ENCODE peak calls at places on chromosomes 13 and 19, in eight cellular contexts. One of them, this sample, is unnamed.

GRCh38 chr13:98975822-98976261 is 2.0 kb downstream of the DOCK9 start:
- DNase-seq in T-helper 17 cell: no peak
- DNase-seq in NCI-H1048: no peak
- DNase-seq in MV-4-11: no peak
- DNase-seq in GDM1: no peak
- DNase-seq in amniotic stem cell: no peak
- DNase-seq in neural progenitor cell: peak; percentile 59
- DNase-seq in activated naive CD4-positive, alpha-beta T cell treated with anti-CD3 and anti-CD28 coated beads for 36 hours: no peak
- DNase-seq in this sample: peak; percentile 58

GRCh38 chr13:34000955-34001354 is 183.0 kb downstream of the RFC3 start:
- DNase-seq in T-helper 17 cell: no peak
- DNase-seq in NCI-H1048: no peak
- DNase-seq in MV-4-11: no peak
- DNase-seq in GDM1: no peak
- DNase-seq in amniotic stem cell: no peak
- DNase-seq in neural progenitor cell: no peak
- DNase-seq in activated naive CD4-positive, alpha-beta T cell treated with anti-CD3 and anti-CD28 coated beads for 36 hours: no peak
- DNase-seq in this sample: no peak

GRCh38 chr19:18058208-18059009 is 28.3 kb downstream of the IL12RB1 start:
- DNase-seq in T-helper 17 cell: peak; percentile 71
- DNase-seq in NCI-H1048: peak; percentile 52
- DNase-seq in MV-4-11: peak; percentile 71
- DNase-seq in GDM1: peak; percentile 74
- DNase-seq in amniotic stem cell: peak; percentile 44
- DNase-seq in neural progenitor cell: peak; percentile 90
- DNase-seq in activated naive CD4-positive, alpha-beta T cell treated with anti-CD3 and anti-CD28 coated beads for 36 hours: peak; percentile 86
- DNase-seq in this sample: peak; percentile 89

GRCh38 chr19:2491130-2491801 is 15.3 kb downstream of the GADD45B start:
- DNase-seq in T-helper 17 cell: no peak
- DNase-seq in NCI-H1048: no peak
- DNase-seq in MV-4-11: no peak
- DNase-seq in GDM1: no peak
- DNase-seq in amniotic stem cell: no peak
- DNase-seq in neural progenitor cell: no peak
- DNase-seq in activated naive CD4-positive, alpha-beta T cell treated with anti-CD3 and anti-CD28 coated beads for 36 hours: no peak
- DNase-seq in this sample: no peak

GRCh38 chr19:11324748-11325389 is 14.6 kb downstream of the RAB3D start:
- DNase-seq in T-helper 17 cell: no peak
- DNase-seq in NCI-H1048: no peak
- DNase-seq in MV-4-11: no peak
- DNase-seq in GDM1: no peak
- DNase-seq in amniotic stem cell: no peak
- DNase-seq in neural progenitor cell: no peak
- DNase-seq in activated naive CD4-positive, alpha-beta T cell treated with anti-CD3 and anti-CD28 coated beads for 36 hours: no peak
- DNase-seq in this sample: no peak

GRCh38 chr19:2041686-2042484 is 9.2 kb downstream of the MKNK2 start:
- DNase-seq in T-helper 17 cell: peak; percentile 100
- DNase-seq in NCI-H1048: peak; percentile 95
- DNase-seq in MV-4-11: peak; percentile 98
- DNase-seq in GDM1: peak; percentile 92
- DNase-seq in amniotic stem cell: no peak
- DNase-seq in neural progenitor cell: peak; percentile 98
- DNase-seq in activated naive CD4-positive, alpha-beta T cell treated with anti-CD3 and anti-CD28 coated beads for 36 hours: peak; percentile 99
- DNase-seq in this sample: peak; percentile 95

GRCh38 chr13:21833921-21834320 is 163.0 kb downstream of the FGF9 start:
- DNase-seq in T-helper 17 cell: no peak
- DNase-seq in NCI-H1048: no peak
- DNase-seq in MV-4-11: no peak
- DNase-seq in GDM1: no peak
- DNase-seq in amniotic stem cell: no peak
- DNase-seq in neural progenitor cell: no peak
- DNase-seq in activated naive CD4-positive, alpha-beta T cell treated with anti-CD3 and anti-CD28 coated beads for 36 hours: no peak
- DNase-seq in this sample: no peak

GRCh38 chr19:2290441-2291184 is 8.6 kb upstream of the PEAK3 start:
- DNase-seq in T-helper 17 cell: no peak
- DNase-seq in NCI-H1048: no peak
- DNase-seq in MV-4-11: no peak
- DNase-seq in GDM1: no peak
- DNase-seq in amniotic stem cell: no peak
- DNase-seq in neural progenitor cell: peak; percentile 50
- DNase-seq in activated naive CD4-positive, alpha-beta T cell treated with anti-CD3 and anti-CD28 coated beads for 36 hours: no peak
- DNase-seq in this sample: peak; percentile 66

GRCh38 chr19:56671613-56671994 is at the start of gene ZNF835:
- DNase-seq in T-helper 17 cell: peak; percentile 42
- DNase-seq in NCI-H1048: no peak
- DNase-seq in MV-4-11: no peak
- DNase-seq in GDM1: no peak
- DNase-seq in amniotic stem cell: no peak
- DNase-seq in neural progenitor cell: no peak
- DNase-seq in activated naive CD4-positive, alpha-beta T cell treated with anti-CD3 and anti-CD28 coated beads for 36 hours: peak; percentile 85
- DNase-seq in this sample: peak; percentile 97

GRCh38 chr19:23273022-23273593 is 22.9 kb upstream of the ZNF724 start:
- DNase-seq in T-helper 17 cell: no peak
- DNase-seq in NCI-H1048: no peak
- DNase-seq in MV-4-11: no peak
- DNase-seq in GDM1: no peak
- DNase-seq in amniotic stem cell: no peak
- DNase-seq in neural progenitor cell: peak; percentile 38
- DNase-seq in activated naive CD4-positive, alpha-beta T cell treated with anti-CD3 and anti-CD28 coated beads for 36 hours: no peak
- DNase-seq in this sample: no peak

GRCh38 chr13:49097374-49097773 is 121.7 kb downstream of the FNDC3A start:
- DNase-seq in T-helper 17 cell: no peak
- DNase-seq in NCI-H1048: no peak
- DNase-seq in MV-4-11: no peak
- DNase-seq in GDM1: no peak
- DNase-seq in amniotic stem cell: no peak
- DNase-seq in neural progenitor cell: no peak
- DNase-seq in activated naive CD4-positive, alpha-beta T cell treated with anti-CD3 and anti-CD28 coated beads for 36 hours: no peak
- DNase-seq in this sample: no peak

GRCh38 chr13:79810671-79811070 is 329.7 kb downstream of the NDFIP2 start:
- DNase-seq in T-helper 17 cell: no peak
- DNase-seq in NCI-H1048: no peak
- DNase-seq in MV-4-11: no peak
- DNase-seq in GDM1: no peak
- DNase-seq in amniotic stem cell: no peak
- DNase-seq in neural progenitor cell: peak; percentile 29
- DNase-seq in activated naive CD4-positive, alpha-beta T cell treated with anti-CD3 and anti-CD28 coated beads for 36 hours: no peak
- DNase-seq in this sample: peak; percentile 50

GRCh38 chr13:31556376-31556775 is 182.9 kb upstream of the RXFP2 start:
- DNase-seq in T-helper 17 cell: no peak
- DNase-seq in NCI-H1048: no peak
- DNase-seq in MV-4-11: no peak
- DNase-seq in GDM1: no peak
- DNase-seq in amniotic stem cell: peak; percentile 45
- DNase-seq in neural progenitor cell: no peak
- DNase-seq in activated naive CD4-positive, alpha-beta T cell treated with anti-CD3 and anti-CD28 coated beads for 36 hours: no peak
- DNase-seq in this sample: no peak

GRCh38 chr19:38134538-38135149 is 89.4 kb downstream of the DPF1 start:
- DNase-seq in T-helper 17 cell: no peak
- DNase-seq in NCI-H1048: no peak
- DNase-seq in MV-4-11: peak; percentile 28
- DNase-seq in GDM1: no peak
- DNase-seq in amniotic stem cell: no peak
- DNase-seq in neural progenitor cell: peak; percentile 78
- DNase-seq in activated naive CD4-positive, alpha-beta T cell treated with anti-CD3 and anti-CD28 coated beads for 36 hours: peak; percentile 54
- DNase-seq in this sample: peak; percentile 78

GRCh38 chr13:49936943-49937273 is 768 bp upstream of the SPRYD7 start:
- DNase-seq in T-helper 17 cell: no peak
- DNase-seq in NCI-H1048: no peak
- DNase-seq in MV-4-11: no peak
- DNase-seq in GDM1: no peak
- DNase-seq in amniotic stem cell: no peak
- DNase-seq in neural progenitor cell: peak; percentile 54
- DNase-seq in activated naive CD4-positive, alpha-beta T cell treated with anti-CD3 and anti-CD28 coated beads for 36 hours: no peak
- DNase-seq in this sample: no peak

GRCh38 chr13:50908371-50908770 is 1.2 kb upstream of the RNASEH2B start:
- DNase-seq in T-helper 17 cell: no peak
- DNase-seq in NCI-H1048: no peak
- DNase-seq in MV-4-11: peak; percentile 27
- DNase-seq in GDM1: no peak
- DNase-seq in amniotic stem cell: no peak
- DNase-seq in neural progenitor cell: no peak
- DNase-seq in activated naive CD4-positive, alpha-beta T cell treated with anti-CD3 and anti-CD28 coated beads for 36 hours: no peak
- DNase-seq in this sample: no peak

GRCh38 chr19:45640849-45641273 is 1.7 kb upstream of the EML2 start:
- DNase-seq in T-helper 17 cell: no peak
- DNase-seq in NCI-H1048: no peak
- DNase-seq in MV-4-11: no peak
- DNase-seq in GDM1: no peak
- DNase-seq in amniotic stem cell: no peak
- DNase-seq in neural progenitor cell: peak; percentile 58
- DNase-seq in activated naive CD4-positive, alpha-beta T cell treated with anti-CD3 and anti-CD28 coated beads for 36 hours: peak; percentile 72
- DNase-seq in this sample: peak; percentile 89

GRCh38 chr19:48617146-48617937 is 1.6 kb downstream of the RPL18 start:
- DNase-seq in T-helper 17 cell: no peak
- DNase-seq in NCI-H1048: no peak
- DNase-seq in MV-4-11: no peak
- DNase-seq in GDM1: no peak
- DNase-seq in amniotic stem cell: no peak
- DNase-seq in neural progenitor cell: no peak
- DNase-seq in activated naive CD4-positive, alpha-beta T cell treated with anti-CD3 and anti-CD28 coated beads for 36 hours: no peak
- DNase-seq in this sample: peak; percentile 39

GRCh38 chr13:111472559-111473460 is 152.4 kb downstream of the TEX29 start:
- DNase-seq in T-helper 17 cell: no peak
- DNase-seq in NCI-H1048: no peak
- DNase-seq in MV-4-11: no peak
- DNase-seq in GDM1: no peak
- DNase-seq in amniotic stem cell: no peak
- DNase-seq in neural progenitor cell: no peak
- DNase-seq in activated naive CD4-positive, alpha-beta T cell treated with anti-CD3 and anti-CD28 coated beads for 36 hours: no peak
- DNase-seq in this sample: no peak

GRCh38 chr13:107851670-107852460 is 363.5 kb downstream of the LIG4 start:
- DNase-seq in T-helper 17 cell: no peak
- DNase-seq in NCI-H1048: no peak
- DNase-seq in MV-4-11: no peak
- DNase-seq in GDM1: no peak
- DNase-seq in amniotic stem cell: no peak
- DNase-seq in neural progenitor cell: peak; percentile 55
- DNase-seq in activated naive CD4-positive, alpha-beta T cell treated with anti-CD3 and anti-CD28 coated beads for 36 hours: no peak
- DNase-seq in this sample: no peak

GRCh38 chr13:79451500-79451962 is 29.4 kb upstream of the NDFIP2 start:
- DNase-seq in T-helper 17 cell: peak; percentile 54
- DNase-seq in NCI-H1048: no peak
- DNase-seq in MV-4-11: peak; percentile 97
- DNase-seq in GDM1: no peak
- DNase-seq in amniotic stem cell: peak; percentile 90
- DNase-seq in neural progenitor cell: no peak
- DNase-seq in activated naive CD4-positive, alpha-beta T cell treated with anti-CD3 and anti-CD28 coated beads for 36 hours: peak; percentile 97
- DNase-seq in this sample: peak; percentile 63